ENCODE peak calls at places on chromosomes 16 and 17, in eight cellular contexts. One of them, this sample, is unnamed.

GRCh38 chr16:88066680-88067529 is 115.7 kb downstream of the BANP start:
- DNase-seq in lung: no peak
- DNase-seq in right atrium auricular region: no peak
- DNase-seq in cardiac fibroblast: no peak
- DNase-seq in cardiac muscle cell: no peak
- DNase-seq in heart left ventricle: peak
- DNase-seq in GM12865: no peak
- DNase-seq in astrocyte of the cerebellum: no peak
- DNase-seq in this sample: no peak

GRCh38 chr17:16818821-16819683 is 129.0 kb downstream of the CCDC144A start:
- DNase-seq in lung: no peak
- DNase-seq in right atrium auricular region: no peak
- DNase-seq in cardiac fibroblast: no peak
- DNase-seq in cardiac muscle cell: no peak
- DNase-seq in heart left ventricle: no peak
- DNase-seq in GM12865: no peak
- DNase-seq in astrocyte of the cerebellum: no peak
- DNase-seq in this sample: no peak

GRCh38 chr16:87971933-87972332 is 20.7 kb downstream of the BANP start:
- DNase-seq in lung: no peak
- DNase-seq in right atrium auricular region: no peak
- DNase-seq in cardiac fibroblast: no peak
- DNase-seq in cardiac muscle cell: peak
- DNase-seq in heart left ventricle: no peak
- DNase-seq in GM12865: no peak
- DNase-seq in astrocyte of the cerebellum: no peak
- DNase-seq in this sample: no peak

GRCh38 chr17:34716291-34716690 is 136.9 kb downstream of the TMEM132E start:
- DNase-seq in lung: no peak
- DNase-seq in right atrium auricular region: no peak
- DNase-seq in cardiac fibroblast: no peak
- DNase-seq in cardiac muscle cell: no peak
- DNase-seq in heart left ventricle: no peak
- DNase-seq in GM12865: no peak
- DNase-seq in astrocyte of the cerebellum: no peak
- DNase-seq in this sample: no peak

GRCh38 chr16:21722771-21723460 is 59.1 kb downstream of the OTOA start:
- DNase-seq in lung: no peak
- DNase-seq in right atrium auricular region: no peak
- DNase-seq in cardiac fibroblast: no peak
- DNase-seq in cardiac muscle cell: no peak
- DNase-seq in heart left ventricle: no peak
- DNase-seq in GM12865: no peak
- DNase-seq in astrocyte of the cerebellum: no peak
- DNase-seq in this sample: no peak

GRCh38 chr16:54986404-54986803 is 55.7 kb downstream of the IRX5 start:
- DNase-seq in lung: no peak
- DNase-seq in right atrium auricular region: no peak
- DNase-seq in cardiac fibroblast: no peak
- DNase-seq in cardiac muscle cell: no peak
- DNase-seq in heart left ventricle: no peak
- DNase-seq in GM12865: no peak
- DNase-seq in astrocyte of the cerebellum: no peak
- DNase-seq in this sample: no peak

GRCh38 chr17:63988741-63989621 is 9.2 kb upstream of the PRR29 start:
- DNase-seq in lung: no peak
- DNase-seq in right atrium auricular region: no peak
- DNase-seq in cardiac fibroblast: peak
- DNase-seq in cardiac muscle cell: peak
- DNase-seq in heart left ventricle: peak
- DNase-seq in GM12865: no peak
- DNase-seq in astrocyte of the cerebellum: no peak
- DNase-seq in this sample: peak

GRCh38 chr17:50218771-50219315 is 17.4 kb upstream of the COL1A1 start:
- DNase-seq in lung: no peak
- DNase-seq in right atrium auricular region: peak
- DNase-seq in cardiac fibroblast: peak
- DNase-seq in cardiac muscle cell: no peak
- DNase-seq in heart left ventricle: no peak
- DNase-seq in GM12865: no peak
- DNase-seq in astrocyte of the cerebellum: peak
- DNase-seq in this sample: peak

GRCh38 chr16:87580855-87581261 is 21.4 kb upstream of the JPH3 start:
- DNase-seq in lung: no peak
- DNase-seq in right atrium auricular region: no peak
- DNase-seq in cardiac fibroblast: peak
- DNase-seq in cardiac muscle cell: no peak
- DNase-seq in heart left ventricle: no peak
- DNase-seq in GM12865: no peak
- DNase-seq in astrocyte of the cerebellum: no peak
- DNase-seq in this sample: peak

GRCh38 chr16:55809386-55809785 is 23.5 kb downstream of the CES1 start:
- DNase-seq in lung: no peak
- DNase-seq in right atrium auricular region: no peak
- DNase-seq in cardiac fibroblast: no peak
- DNase-seq in cardiac muscle cell: no peak
- DNase-seq in heart left ventricle: no peak
- DNase-seq in GM12865: no peak
- DNase-seq in astrocyte of the cerebellum: no peak
- DNase-seq in this sample: no peak

GRCh38 chr17:10092595-10092994 is 105.8 kb downstream of the GAS7 start:
- DNase-seq in lung: no peak
- DNase-seq in right atrium auricular region: no peak
- DNase-seq in cardiac fibroblast: no peak
- DNase-seq in cardiac muscle cell: no peak
- DNase-seq in heart left ventricle: no peak
- DNase-seq in GM12865: no peak
- DNase-seq in astrocyte of the cerebellum: no peak
- DNase-seq in this sample: no peak

GRCh38 chr17:19366637-19366972 is 4.1 kb upstream of the B9D1 start:
- DNase-seq in lung: no peak
- DNase-seq in right atrium auricular region: no peak
- DNase-seq in cardiac fibroblast: no peak
- DNase-seq in cardiac muscle cell: no peak
- DNase-seq in heart left ventricle: no peak
- DNase-seq in GM12865: no peak
- DNase-seq in astrocyte of the cerebellum: no peak
- DNase-seq in this sample: no peak

GRCh38 chr17:5705081-5705875 is 121.0 kb upstream of the NLRP1 start:
- DNase-seq in lung: no peak
- DNase-seq in right atrium auricular region: no peak
- DNase-seq in cardiac fibroblast: peak
- DNase-seq in cardiac muscle cell: peak
- DNase-seq in heart left ventricle: no peak
- DNase-seq in GM12865: peak
- DNase-seq in astrocyte of the cerebellum: no peak
- DNase-seq in this sample: peak

GRCh38 chr16:508884-509736 is 18.4 kb upstream of the CAPN15 start:
- DNase-seq in lung: no peak
- DNase-seq in right atrium auricular region: no peak
- DNase-seq in cardiac fibroblast: peak
- DNase-seq in cardiac muscle cell: no peak
- DNase-seq in heart left ventricle: no peak
- DNase-seq in GM12865: no peak
- DNase-seq in astrocyte of the cerebellum: no peak
- DNase-seq in this sample: peak

GRCh38 chr17:17750881-17751280 is 69.6 kb downstream of the RAI1 start:
- DNase-seq in lung: no peak
- DNase-seq in right atrium auricular region: no peak
- DNase-seq in cardiac fibroblast: no peak
- DNase-seq in cardiac muscle cell: no peak
- DNase-seq in heart left ventricle: no peak
- DNase-seq in GM12865: peak
- DNase-seq in astrocyte of the cerebellum: no peak
- DNase-seq in this sample: no peak

GRCh38 chr17:61846088-61846487 is 17.2 kb downstream of the BRIP1 start:
- DNase-seq in lung: no peak
- DNase-seq in right atrium auricular region: no peak
- DNase-seq in cardiac fibroblast: no peak
- DNase-seq in cardiac muscle cell: no peak
- DNase-seq in heart left ventricle: no peak
- DNase-seq in GM12865: no peak
- DNase-seq in astrocyte of the cerebellum: no peak
- DNase-seq in this sample: no peak

GRCh38 chr17:61839300-61839786 is 24.0 kb downstream of the BRIP1 start:
- DNase-seq in lung: no peak
- DNase-seq in right atrium auricular region: no peak
- DNase-seq in cardiac fibroblast: no peak
- DNase-seq in cardiac muscle cell: no peak
- DNase-seq in heart left ventricle: no peak
- DNase-seq in GM12865: no peak
- DNase-seq in astrocyte of the cerebellum: no peak
- DNase-seq in this sample: no peak

GRCh38 chr17:61846976-61847375 is 16.4 kb downstream of the BRIP1 start:
- DNase-seq in lung: no peak
- DNase-seq in right atrium auricular region: no peak
- DNase-seq in cardiac fibroblast: no peak
- DNase-seq in cardiac muscle cell: no peak
- DNase-seq in heart left ventricle: no peak
- DNase-seq in GM12865: no peak
- DNase-seq in astrocyte of the cerebellum: no peak
- DNase-seq in this sample: no peak

GRCh38 chr17:61843435-61843834 is 19.9 kb downstream of the BRIP1 start:
- DNase-seq in lung: no peak
- DNase-seq in right atrium auricular region: no peak
- DNase-seq in cardiac fibroblast: no peak
- DNase-seq in cardiac muscle cell: no peak
- DNase-seq in heart left ventricle: no peak
- DNase-seq in GM12865: no peak
- DNase-seq in astrocyte of the cerebellum: no peak
- DNase-seq in this sample: no peak

GRCh38 chr17:61842899-61843298 is 20.4 kb downstream of the BRIP1 start:
- DNase-seq in lung: no peak
- DNase-seq in right atrium auricular region: no peak
- DNase-seq in cardiac fibroblast: no peak
- DNase-seq in cardiac muscle cell: no peak
- DNase-seq in heart left ventricle: no peak
- DNase-seq in GM12865: no peak
- DNase-seq in astrocyte of the cerebellum: no peak
- DNase-seq in this sample: no peak
- TF ChIP-seq CTCF in lung: no peak
- TF ChIP-seq CTCF in right atrium auricular region: no peak
- TF ChIP-seq CTCF in cardiac fibroblast: no peak
- TF ChIP-seq CTCF in cardiac muscle cell: no peak
- TF ChIP-seq CTCF in heart left ventricle: no peak
- TF ChIP-seq CTCF in GM12865: no peak
- TF ChIP-seq CTCF in astrocyte of the cerebellum: no peak
- TF ChIP-seq CTCF in this sample: no peak

GRCh38 chr16:23048164-23048563 is 101.1 kb downstream of the USP31 start:
- DNase-seq in lung: no peak
- DNase-seq in right atrium auricular region: no peak
- DNase-seq in cardiac fibroblast: no peak
- DNase-seq in cardiac muscle cell: no peak
- DNase-seq in heart left ventricle: no peak
- DNase-seq in GM12865: no peak
- DNase-seq in astrocyte of the cerebellum: no peak
- DNase-seq in this sample: no peak

GRCh38 chr16:23039118-23039517 is 110.1 kb downstream of the USP31 start:
- DNase-seq in lung: no peak
- DNase-seq in right atrium auricular region: no peak
- DNase-seq in cardiac fibroblast: no peak
- DNase-seq in cardiac muscle cell: no peak
- DNase-seq in heart left ventricle: no peak
- DNase-seq in GM12865: no peak
- DNase-seq in astrocyte of the cerebellum: no peak
- DNase-seq in this sample: no peak

GRCh38 chr16:23045025-23045424 is 104.2 kb downstream of the USP31 start:
- DNase-seq in lung: no peak
- DNase-seq in right atrium auricular region: no peak
- DNase-seq in cardiac fibroblast: no peak
- DNase-seq in cardiac muscle cell: no peak
- DNase-seq in heart left ventricle: no peak
- DNase-seq in GM12865: no peak
- DNase-seq in astrocyte of the cerebellum: no peak
- DNase-seq in this sample: no peak
- H3K4me3 ChIP-seq in lung: no peak
- H3K4me3 ChIP-seq in right atrium auricular region: no peak
- H3K4me3 ChIP-seq in cardiac fibroblast: no peak
- H3K4me3 ChIP-seq in cardiac muscle cell: no peak
- H3K4me3 ChIP-seq in heart left ventricle: no peak
- H3K4me3 ChIP-seq in GM12865: no peak
- H3K4me3 ChIP-seq in astrocyte of the cerebellum: no peak
- H3K4me3 ChIP-seq in this sample: no peak

GRCh38 chr17:78351449-78352006 is 8.3 kb downstream of the SOCS3 start:
- DNase-seq in lung: peak
- DNase-seq in right atrium auricular region: peak
- DNase-seq in cardiac fibroblast: peak
- DNase-seq in cardiac muscle cell: peak
- DNase-seq in heart left ventricle: peak
- DNase-seq in GM12865: no peak
- DNase-seq in astrocyte of the cerebellum: no peak
- DNase-seq in this sample: peak
- TF ChIP-seq CTCF in lung: no peak
- TF ChIP-seq CTCF in right atrium auricular region: no peak
- TF ChIP-seq CTCF in cardiac fibroblast: peak
- TF ChIP-seq CTCF in cardiac muscle cell: peak
- TF ChIP-seq CTCF in heart left ventricle: no peak
- TF ChIP-seq CTCF in GM12865: no peak
- TF ChIP-seq CTCF in astrocyte of the cerebellum: peak
- TF ChIP-seq CTCF in this sample: peak

GRCh38 chr17:65183736-65184135 is 46.6 kb downstream of the RGS9 start:
- DNase-seq in lung: no peak
- DNase-seq in right atrium auricular region: no peak
- DNase-seq in cardiac fibroblast: peak
- DNase-seq in cardiac muscle cell: peak
- DNase-seq in heart left ventricle: no peak
- DNase-seq in GM12865: no peak
- DNase-seq in astrocyte of the cerebellum: no peak
- DNase-seq in this sample: peak

GRCh38 chr17:65184235-65184959 is 47.2 kb downstream of the RGS9 start:
- DNase-seq in lung: no peak
- DNase-seq in right atrium auricular region: no peak
- DNase-seq in cardiac fibroblast: no peak
- DNase-seq in cardiac muscle cell: no peak
- DNase-seq in heart left ventricle: no peak
- DNase-seq in GM12865: no peak
- DNase-seq in astrocyte of the cerebellum: no peak
- DNase-seq in this sample: no peak

GRCh38 chr17:65181237-65182061 is 44.3 kb downstream of the RGS9 start:
- DNase-seq in lung: no peak
- DNase-seq in right atrium auricular region: no peak
- DNase-seq in cardiac fibroblast: no peak
- DNase-seq in cardiac muscle cell: no peak
- DNase-seq in heart left ventricle: no peak
- DNase-seq in GM12865: peak
- DNase-seq in astrocyte of the cerebellum: no peak
- DNase-seq in this sample: no peak

GRCh38 chr17:65185060-65185459 is 47.9 kb downstream of the RGS9 start:
- DNase-seq in lung: no peak
- DNase-seq in right atrium auricular region: no peak
- DNase-seq in cardiac fibroblast: no peak
- DNase-seq in cardiac muscle cell: no peak
- DNase-seq in heart left ventricle: no peak
- DNase-seq in GM12865: no peak
- DNase-seq in astrocyte of the cerebellum: no peak
- DNase-seq in this sample: no peak

DNA sequence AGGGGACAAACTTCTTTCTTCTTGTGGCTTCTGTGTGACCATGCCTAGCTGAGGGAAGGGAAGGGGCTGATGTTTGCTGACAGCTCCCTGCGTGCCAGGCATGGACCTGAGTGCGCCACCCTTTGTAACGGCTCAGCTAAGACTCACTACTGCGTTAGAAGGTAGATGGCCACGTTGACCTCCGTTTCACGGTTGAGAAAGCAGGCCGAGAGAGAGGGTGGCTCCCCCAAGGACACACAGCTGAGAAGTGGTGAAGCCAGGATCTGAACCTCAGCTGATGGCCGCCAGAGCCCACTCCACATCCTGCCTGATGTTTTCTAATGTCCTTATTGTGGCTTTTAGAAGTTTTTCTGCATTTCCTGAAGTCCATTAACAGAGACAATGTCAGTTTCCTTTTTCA is 45.1 kb downstream of the RGS9 start:
- DNase-seq in lung: no peak
- DNase-seq in right atrium auricular region: no peak
- DNase-seq in cardiac fibroblast: no peak
- DNase-seq in cardiac muscle cell: no peak
- DNase-seq in heart left ventricle: no peak
- DNase-seq in GM12865: peak
- DNase-seq in astrocyte of the cerebellum: no peak
- DNase-seq in this sample: no peak
- H3K4me3 ChIP-seq in lung: no peak
- H3K4me3 ChIP-seq in right atrium auricular region: no peak
- H3K4me3 ChIP-seq in cardiac fibroblast: no peak
- H3K4me3 ChIP-seq in cardiac muscle cell: no peak
- H3K4me3 ChIP-seq in heart left ventricle: no peak
- H3K4me3 ChIP-seq in GM12865: peak
- H3K4me3 ChIP-seq in astrocyte of the cerebellum: no peak
- H3K4me3 ChIP-seq in this sample: no peak

This sample was measured in choroid plexus epithelial cell.